ENCODE peak calls at places on chromosomes 13 and 19, in four cellular contexts. U, J, W and V are unnamed samples.
A peak's percentile ranks its signal among the peaks of the same experiment; 100 is the strongest.

GRCh38 chr19:43711751-43712355 is 4.0 kb upstream of the IRGC start:
- DNase-seq in U (no peak), J (no peak), W (no peak), V (no peak)

GRCh38 chr13:24097064-24097463 is 63.5 kb upstream of the SPATA13 start:
- DNase-seq in U (no peak), J (peak; percentile 25), W (no peak), V (no peak)

GRCh38 chr13:98845726-98846125 is 93.3 kb upstream of the SLC15A1 start:
- DNase-seq in U (no peak), J (no peak), W (no peak), V (no peak)

GRCh38 chr13:98994896-98995295 is 17.0 kb upstream of the DOCK9 start:
- DNase-seq in U (no peak), J (no peak), W (no peak), V (no peak)

GRCh38 chr13:74217816-74218215 is 83.6 kb upstream of the KLF12 start:
- DNase-seq in U (no peak), J (no peak), W (no peak), V (no peak)

GRCh38 chr19:40982594-40983101 is 8.4 kb upstream of the CYP2B6 start:
- DNase-seq in U (no peak), J (no peak), W (no peak), V (no peak)

GRCh38 chr13:70816853-70817252 is 708.6 kb upstream of the KLHL1 start:
- DNase-seq in U (no peak), J (no peak), W (no peak), V (no peak)

GRCh38 chr13:111270765-111271164 is 49.7 kb upstream of the TEX29 start:
- DNase-seq in U (no peak), J (no peak), W (no peak), V (no peak)

GRCh38 chr13:61286148-61286745 is 129.4 kb downstream of the PCDH20 start:
- DNase-seq in U (no peak), J (no peak), W (no peak), V (no peak)

GRCh38 chr13:95509521-95510315 is 42.8 kb upstream of the CLDN10 start:
- DNase-seq in U (no peak), J (no peak), W (no peak), V (no peak)

GRCh38 chr19:10876459-10877240 is 5.3 kb downstream of the CARM1 start:
- DNase-seq in U (no peak), J (no peak), W (no peak), V (no peak)

GRCh38 chr19:53774011-53774410 is 50.1 kb downstream of the NLRP12 start:
- DNase-seq in U (no peak), J (no peak), W (no peak), V (no peak)

GRCh38 chr19:57820599-57820998 is 5.9 kb upstream of the ZNF552 start:
- DNase-seq in U (no peak), J (no peak), W (no peak), V (no peak)

GRCh38 chr19:46620716-46621115 is 4.2 kb downstream of the PTGIR start:
- DNase-seq in U (no peak), J (no peak), W (no peak), V (no peak)

GRCh38 chr13:45086484-45086883 is 33.8 kb upstream of the GTF2F2 start:
- DNase-seq in U (no peak), J (no peak), W (no peak), V (no peak)

GRCh38 chr13:23959231-23959862 is 62.0 kb upstream of the C1QTNF9B start:
- DNase-seq in U (no peak), J (no peak), W (no peak), V (no peak)

GRCh38 chr13:91362908-91363307 is 15.4 kb downstream of the MIR17HG start:
- DNase-seq in U (no peak), J (no peak), W (no peak), V (no peak)

GRCh38 chr19:40356681-40357595 is 8.4 kb downstream of the PLD3 start:
- DNase-seq in U (no peak), J (no peak), W (no peak), V (no peak)

DNA sequence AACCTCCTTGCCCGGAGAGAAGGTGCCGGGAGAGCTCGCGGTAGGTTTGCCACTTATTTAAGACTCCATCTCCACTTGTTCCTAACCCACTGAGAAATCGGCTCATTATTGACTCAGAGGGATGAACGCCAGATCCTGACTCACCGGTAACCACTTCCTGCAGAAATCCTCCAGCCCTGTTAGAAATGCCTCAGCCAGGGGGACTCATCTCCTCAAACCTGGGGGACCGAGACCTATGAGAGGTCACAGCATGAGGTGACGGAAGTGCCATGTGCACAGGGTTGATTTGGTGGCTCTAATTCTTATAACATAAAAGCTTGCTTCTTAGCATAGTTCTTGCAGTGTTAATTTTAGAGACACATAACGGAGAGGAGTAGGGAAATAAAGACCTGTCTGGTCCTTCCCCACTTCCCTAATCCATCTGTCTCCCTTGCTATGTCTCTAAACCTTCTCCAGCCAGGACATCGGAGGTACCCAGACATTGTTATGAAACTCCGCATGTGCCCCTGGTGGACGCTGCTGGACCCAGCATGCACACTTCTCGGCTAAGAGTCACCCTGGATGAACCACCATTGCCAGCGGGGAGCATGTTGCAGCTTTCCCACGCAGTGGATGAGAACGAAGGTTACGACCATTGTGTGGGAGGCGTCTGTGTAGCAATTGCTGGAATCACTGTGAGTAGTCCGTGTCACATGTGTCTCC is 158.9 kb downstream of the EFNB2 start:
- DNase-seq in U (no peak), J (no peak), W (no peak), V (no peak)
- TF ChIP-seq CTCF in U (no peak), J (no peak), W (no peak), V (no peak)

GRCh38 chr19:37334179-37335071 is 36.5 kb upstream of the ZNF527 start:
- DNase-seq in U (peak; percentile 68), J (peak; percentile 49), W (peak; percentile 60), V (peak; percentile 89)
- TF ChIP-seq CTCF in U (no peak), J (no peak), W (no peak), V (no peak)

GRCh38 chr19:5059767-5060166 is 90.9 kb downstream of the KDM4B start:
- DNase-seq in U (no peak), J (no peak), W (no peak), V (no peak)

GRCh38 chr19:5063873-5064645 is 95.1 kb downstream of the KDM4B start:
- DNase-seq in U (no peak), J (no peak), W (no peak), V (no peak)

GRCh38 chr19:5060591-5061339 is 91.9 kb downstream of the KDM4B start:
- DNase-seq in U (no peak), J (no peak), W (no peak), V (no peak)

GRCh38 chr19:5062799-5063198 is 93.9 kb downstream of the KDM4B start:
- DNase-seq in U (no peak), J (no peak), W (no peak), V (no peak)

GRCh38 chr19:5062195-5062594 is 93.3 kb downstream of the KDM4B start:
- DNase-seq in U (no peak), J (no peak), W (no peak), V (no peak)
- TF ChIP-seq CTCF in U (no peak), J (no peak), W (no peak), V (no peak)

DNA sequence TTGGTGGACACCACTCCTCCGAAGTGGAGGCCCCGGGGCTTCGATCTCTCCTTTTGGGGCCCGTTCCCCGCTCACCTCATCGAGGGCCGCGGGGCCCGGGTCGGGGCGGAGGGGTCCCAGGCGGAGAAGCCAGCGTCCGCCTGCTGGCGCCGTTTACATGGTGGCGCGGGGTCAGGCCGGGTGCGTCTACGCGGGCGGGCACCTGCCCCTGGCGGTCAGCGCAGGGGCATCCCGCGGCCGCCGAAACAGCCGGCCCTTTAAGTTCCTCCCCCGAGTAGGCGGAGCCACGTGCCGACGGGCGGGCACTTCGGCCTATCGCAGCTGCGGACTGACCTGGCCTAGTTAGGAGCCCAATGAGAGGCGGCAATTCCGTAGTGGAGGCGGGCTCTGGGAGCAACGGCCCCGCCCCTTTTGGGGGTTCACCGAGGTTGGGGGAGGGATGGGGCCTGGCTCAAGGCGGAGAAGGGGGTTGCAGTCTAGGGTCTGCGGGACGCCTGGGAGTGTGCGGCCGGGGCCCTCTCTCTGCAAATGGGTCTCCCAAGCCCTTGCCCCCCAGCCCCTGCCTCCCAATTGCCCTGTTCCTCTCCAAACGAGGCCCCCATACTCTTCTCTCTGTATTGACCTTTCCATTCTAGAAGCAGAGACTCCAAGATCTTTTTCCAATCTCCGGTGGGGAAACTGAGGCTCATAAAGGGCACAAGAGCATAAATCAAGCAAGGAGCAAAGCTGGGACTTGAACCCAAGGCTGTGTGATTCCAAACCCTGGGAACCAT is at the start of gene ABHD8:
- DNase-seq in U (peak; percentile 96), J (peak; percentile 89), W (peak; percentile 68), V (peak; percentile 87)
- TF ChIP-seq CTCF in U (peak; percentile 74), J (peak; percentile 33), W (peak; percentile 61), V (no peak)

GRCh38 chr19:33212773-33213172 is 12.9 kb downstream of the SLC7A10 start:
- DNase-seq in U (no peak), J (no peak), W (no peak), V (no peak)

GRCh38 chr19:33215438-33216197 is 10.0 kb downstream of the SLC7A10 start:
- DNase-seq in U (no peak), J (no peak), W (no peak), V (no peak)

GRCh38 chr19:33216198-33216830 is 9.3 kb downstream of the SLC7A10 start:
- DNase-seq in U (no peak), J (no peak), W (no peak), V (no peak)

GRCh38 chr19:33212024-33212772 is 13.5 kb downstream of the SLC7A10 start:
- DNase-seq in U (no peak), J (no peak), W (no peak), V (no peak)

DNA sequence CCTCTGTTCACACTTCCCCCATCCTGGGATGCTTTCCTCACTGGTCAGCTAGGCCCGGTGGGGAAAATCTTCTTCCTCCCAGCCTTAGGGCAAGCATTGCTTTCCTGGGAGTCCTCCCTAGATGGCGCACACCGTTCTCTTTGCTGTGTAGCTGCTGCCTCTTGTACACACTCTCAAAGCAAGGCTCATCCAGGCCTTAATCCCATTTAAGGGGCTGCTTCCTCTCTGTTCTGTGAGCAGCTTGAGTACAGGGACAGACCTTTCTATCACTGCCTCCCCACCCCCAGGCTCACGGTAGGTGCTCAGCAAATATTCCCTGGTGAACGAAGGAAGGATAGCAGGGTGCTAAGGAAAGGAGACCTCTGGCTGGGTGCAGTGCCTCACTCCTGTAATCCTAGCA is 11.0 kb downstream of the SLC7A10 start:
- DNase-seq in U (no peak), J (no peak), W (no peak), V (no peak)
- TF ChIP-seq CTCF in U (peak; percentile 48), J (peak; percentile 18), W (no peak), V (no peak)

DNA sequence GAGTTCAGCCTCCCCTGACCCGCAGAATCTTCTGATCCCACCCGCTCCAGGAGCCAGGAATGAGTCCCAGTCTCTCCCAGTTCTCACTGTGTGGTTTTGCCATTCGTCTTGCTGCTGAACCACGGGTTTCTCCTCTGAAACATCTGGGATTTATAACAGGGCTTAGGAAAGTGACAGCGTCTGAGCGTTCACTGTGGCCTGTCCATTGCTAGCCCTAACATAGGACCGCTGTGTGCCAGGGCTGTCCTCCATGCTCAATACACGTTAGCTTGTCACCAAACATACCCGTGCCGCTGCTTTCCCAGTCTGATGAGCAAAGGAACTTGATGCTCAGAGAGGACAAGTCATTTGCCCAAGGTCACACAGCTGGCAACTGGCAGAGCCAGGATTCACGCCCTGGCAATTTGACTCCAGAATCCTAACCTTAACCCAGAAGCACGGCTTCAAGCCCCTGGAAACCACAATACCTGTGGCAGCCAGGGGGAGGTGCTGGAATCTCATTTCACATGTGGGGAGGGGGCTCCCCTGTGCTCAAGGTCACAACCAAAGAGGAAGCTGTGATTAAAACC is 1.1 kb upstream of the APOE start:
- DNase-seq in U (no peak), J (no peak), W (no peak), V (no peak)
- TF ChIP-seq CTCF in U (peak; percentile 33), J (no peak), W (no peak), V (no peak)

GRCh38 chr19:1244693-1245451 is 3.3 kb downstream of the ATP5F1D start:
- DNase-seq in U (no peak), J (no peak), W (no peak), V (no peak)
- TF ChIP-seq CTCF in U (no peak), J (no peak), W (no peak), V (no peak)

GRCh38 chr19:48393559-48394330 is at the start of gene GRIN2D:
- DNase-seq in U (no peak), J (no peak), W (no peak), V (no peak)
- TF ChIP-seq CTCF in U (no peak), J (peak; percentile 0), W (no peak), V (no peak)